ENCODE peak calls at places on chromosomes 1 and 21, in six cellular contexts. C, Y, M, H, R and O are unnamed samples.

GRCh38 chr1:26627959-26628358 is 67.9 kb upstream of the ARID1A start:
- DNase-seq in H (no peak), C (no peak), M (no peak), R (no peak), Y (no peak), O (no peak)

GRCh38 chr21:37551406-37552355 is 185.1 kb downstream of the DYRK1A start:
- DNase-seq in H (no peak), M (no peak), C (no peak), Y (no peak), R (peak; percentile 27), O (peak; percentile 38)

GRCh38 chr1:116115476-116115875 is 4.3 kb downstream of the MAB21L3 start:
- DNase-seq in Y (no peak), C (no peak), H (no peak), M (peak; percentile 97), R (peak; percentile 99), O (no peak)

GRCh38 chr1:8343464-8344001 is 25.6 kb downstream of the SLC45A1 start:
- DNase-seq in C (no peak), M (peak; percentile 97), R (peak; percentile 93), H (no peak), Y (no peak), O (peak; percentile 44)

GRCh38 chr1:180157576-180158057 is 2.9 kb downstream of the QSOX1 start:
- DNase-seq in Y (no peak), C (peak; percentile 90), M (no peak), H (no peak), R (peak; percentile 12), O (peak; percentile 69)

GRCh38 chr21:33690874-33691273 is 48.6 kb downstream of the ITSN1 start:
- DNase-seq in Y (no peak), R (no peak), C (no peak), H (no peak), M (no peak), O (no peak)

GRCh38 chr1:6424619-6425593 is at the start of gene ESPN:
- DNase-seq in R (no peak), C (no peak), M (no peak), Y (peak; percentile 76), H (no peak), O (no peak)

GRCh38 chr1:92343061-92343460 is 44.2 kb downstream of the RPAP2 start:
- DNase-seq in H (no peak), Y (no peak), M (no peak), C (no peak), R (no peak), O (no peak)

GRCh38 chr1:40064797-40065492 is 24.4 kb downstream of the CAP1 start:
- DNase-seq in R (no peak), H (no peak), C (no peak), M (no peak), Y (no peak), O (no peak)

GRCh38 chr21:45880097-45881068 is 101.2 kb upstream of the COL6A1 start:
- DNase-seq in R (peak; percentile 72), Y (peak; percentile 92), C (peak; percentile 3), H (peak; percentile 73), M (peak; percentile 68), O (peak; percentile 68)

GRCh38 chr1:161723459-161724149 is 2.3 kb downstream of the FCRLB start:
- DNase-seq in R (no peak), H (no peak), C (no peak), Y (no peak), M (no peak), O (no peak)

GRCh38 chr1:161958425-161958824 is 65.2 kb downstream of the OLFML2B start:
- DNase-seq in R (no peak), M (no peak), H (no peak), Y (no peak), C (no peak), O (no peak)

GRCh38 chr1:20100632-20101355 is 18.5 kb downstream of the PLA2G2D start:
- DNase-seq in H (peak; percentile 13), R (peak; percentile 70), Y (peak; percentile 73), M (peak; percentile 72), C (no peak), O (peak; percentile 49)

GRCh38 chr1:26344147-26344920 is 9.6 kb downstream of the CRYBG2 start:
- DNase-seq in Y (no peak), R (no peak), H (no peak), M (no peak), C (no peak), O (no peak)